ENCODE peak calls at places on chromosomes 6 and 20, in six cellular contexts. One of them, this sample, is unnamed.

GRCh38 chr20:49052334-49052733 is 6.2 kb downstream of the CSE1L start:
- DNase-seq in body of pancreas: no peak
- DNase-seq in ovary: no peak
- DNase-seq in Ammon's horn: peak
- DNase-seq in activated naive CD4-positive, alpha-beta T cell treated with Interleukin-2 at 50 U/mL for 16 hours: no peak
- DNase-seq in breast epithelium: no peak
- DNase-seq in this sample: no peak

GRCh38 chr20:24098886-24099285 is 110.3 kb upstream of the GGTLC1 start:
- DNase-seq in body of pancreas: no peak
- DNase-seq in ovary: peak
- DNase-seq in Ammon's horn: no peak
- DNase-seq in activated naive CD4-positive, alpha-beta T cell treated with Interleukin-2 at 50 U/mL for 16 hours: no peak
- DNase-seq in breast epithelium: no peak
- DNase-seq in this sample: no peak

GRCh38 chr6:126182650-126183311 is 157.1 kb upstream of the CENPW start:
- DNase-seq in body of pancreas: no peak
- DNase-seq in ovary: no peak
- DNase-seq in Ammon's horn: no peak
- DNase-seq in activated naive CD4-positive, alpha-beta T cell treated with Interleukin-2 at 50 U/mL for 16 hours: no peak
- DNase-seq in breast epithelium: no peak
- DNase-seq in this sample: no peak

GRCh38 chr20:41425180-41425884 is 58.7 kb upstream of the EMILIN3 start:
- DNase-seq in body of pancreas: no peak
- DNase-seq in ovary: no peak
- DNase-seq in Ammon's horn: no peak
- DNase-seq in activated naive CD4-positive, alpha-beta T cell treated with Interleukin-2 at 50 U/mL for 16 hours: no peak
- DNase-seq in breast epithelium: no peak
- DNase-seq in this sample: no peak

GRCh38 chr6:151286192-151286591 is 46.4 kb downstream of the AKAP12 start:
- DNase-seq in body of pancreas: no peak
- DNase-seq in ovary: peak
- DNase-seq in Ammon's horn: no peak
- DNase-seq in activated naive CD4-positive, alpha-beta T cell treated with Interleukin-2 at 50 U/mL for 16 hours: no peak
- DNase-seq in breast epithelium: no peak
- DNase-seq in this sample: no peak

GRCh38 chr6:63573899-63574553 is 1.7 kb downstream of the LOC128125822 start:
- DNase-seq in body of pancreas: peak
- DNase-seq in ovary: peak
- DNase-seq in Ammon's horn: no peak
- DNase-seq in activated naive CD4-positive, alpha-beta T cell treated with Interleukin-2 at 50 U/mL for 16 hours: peak
- DNase-seq in breast epithelium: no peak
- DNase-seq in this sample: no peak

GRCh38 chr6:138891255-138891986 is 95.5 kb downstream of the ECT2L start:
- DNase-seq in body of pancreas: no peak
- DNase-seq in ovary: no peak
- DNase-seq in Ammon's horn: no peak
- DNase-seq in activated naive CD4-positive, alpha-beta T cell treated with Interleukin-2 at 50 U/mL for 16 hours: no peak
- DNase-seq in breast epithelium: no peak
- DNase-seq in this sample: no peak

GRCh38 chr6:14889172-14889571 is 356.7 kb upstream of the JARID2 start:
- DNase-seq in body of pancreas: no peak
- DNase-seq in ovary: no peak
- DNase-seq in Ammon's horn: no peak
- DNase-seq in activated naive CD4-positive, alpha-beta T cell treated with Interleukin-2 at 50 U/mL for 16 hours: no peak
- DNase-seq in breast epithelium: no peak
- DNase-seq in this sample: no peak

GRCh38 chr20:45017281-45017680 is 51.0 kb downstream of the STK4 start:
- DNase-seq in body of pancreas: no peak
- DNase-seq in ovary: no peak
- DNase-seq in Ammon's horn: no peak
- DNase-seq in activated naive CD4-positive, alpha-beta T cell treated with Interleukin-2 at 50 U/mL for 16 hours: no peak
- DNase-seq in breast epithelium: no peak
- DNase-seq in this sample: no peak

GRCh38 chr20:21315138-21315537 is 12.0 kb downstream of the XRN2 start:
- DNase-seq in body of pancreas: no peak
- DNase-seq in ovary: no peak
- DNase-seq in Ammon's horn: no peak
- DNase-seq in activated naive CD4-positive, alpha-beta T cell treated with Interleukin-2 at 50 U/mL for 16 hours: peak
- DNase-seq in breast epithelium: no peak
- DNase-seq in this sample: no peak

GRCh38 chr20:62511915-62512610 is 36.3 kb upstream of the GATA5 start:
- DNase-seq in body of pancreas: no peak
- DNase-seq in ovary: no peak
- DNase-seq in Ammon's horn: no peak
- DNase-seq in activated naive CD4-positive, alpha-beta T cell treated with Interleukin-2 at 50 U/mL for 16 hours: no peak
- DNase-seq in breast epithelium: no peak
- DNase-seq in this sample: no peak

GRCh38 chr6:96816182-96816888 is 20.9 kb downstream of the GPR63 start:
- DNase-seq in body of pancreas: no peak
- DNase-seq in ovary: no peak
- DNase-seq in Ammon's horn: no peak
- DNase-seq in activated naive CD4-positive, alpha-beta T cell treated with Interleukin-2 at 50 U/mL for 16 hours: no peak
- DNase-seq in breast epithelium: no peak
- DNase-seq in this sample: no peak

GRCh38 chr6:109303149-109303548 is 79.1 kb downstream of the CD164 start:
- DNase-seq in body of pancreas: no peak
- DNase-seq in ovary: no peak
- DNase-seq in Ammon's horn: no peak
- DNase-seq in activated naive CD4-positive, alpha-beta T cell treated with Interleukin-2 at 50 U/mL for 16 hours: no peak
- DNase-seq in breast epithelium: no peak
- DNase-seq in this sample: no peak

GRCh38 chr6:143629104-143630080 is 48.4 kb upstream of the PHACTR2 start:
- DNase-seq in body of pancreas: no peak
- DNase-seq in ovary: no peak
- DNase-seq in Ammon's horn: peak
- DNase-seq in activated naive CD4-positive, alpha-beta T cell treated with Interleukin-2 at 50 U/mL for 16 hours: no peak
- DNase-seq in breast epithelium: no peak
- DNase-seq in this sample: no peak

GRCh38 chr6:92364948-92365386 is 1054.4 kb downstream of the EPHA7 start:
- DNase-seq in body of pancreas: no peak
- DNase-seq in ovary: no peak
- DNase-seq in Ammon's horn: no peak
- DNase-seq in activated naive CD4-positive, alpha-beta T cell treated with Interleukin-2 at 50 U/mL for 16 hours: no peak
- DNase-seq in breast epithelium: no peak
- DNase-seq in this sample: no peak

GRCh38 chr20:52683761-52684160 is 288.4 kb upstream of the TSHZ2 start:
- DNase-seq in body of pancreas: no peak
- DNase-seq in ovary: no peak
- DNase-seq in Ammon's horn: no peak
- DNase-seq in activated naive CD4-positive, alpha-beta T cell treated with Interleukin-2 at 50 U/mL for 16 hours: no peak
- DNase-seq in breast epithelium: no peak
- DNase-seq in this sample: no peak

GRCh38 chr20:46022411-46023147 is 6.4 kb upstream of the SLC12A5 start:
- DNase-seq in body of pancreas: peak
- DNase-seq in ovary: peak
- DNase-seq in Ammon's horn: peak
- DNase-seq in activated naive CD4-positive, alpha-beta T cell treated with Interleukin-2 at 50 U/mL for 16 hours: peak
- DNase-seq in breast epithelium: no peak
- DNase-seq in this sample: peak

GRCh38 chr6:13229205-13230085 is 98.9 kb downstream of the TBC1D7 start:
- DNase-seq in body of pancreas: no peak
- DNase-seq in ovary: no peak
- DNase-seq in Ammon's horn: no peak
- DNase-seq in activated naive CD4-positive, alpha-beta T cell treated with Interleukin-2 at 50 U/mL for 16 hours: no peak
- DNase-seq in breast epithelium: no peak
- DNase-seq in this sample: no peak

GRCh38 chr6:7758456-7758855 is 32.6 kb downstream of the BMP6 start:
- DNase-seq in body of pancreas: no peak
- DNase-seq in ovary: no peak
- DNase-seq in Ammon's horn: no peak
- DNase-seq in activated naive CD4-positive, alpha-beta T cell treated with Interleukin-2 at 50 U/mL for 16 hours: no peak
- DNase-seq in breast epithelium: no peak
- DNase-seq in this sample: no peak

GRCh38 chr6:129686941-129687627 is 22.9 kb downstream of the ARHGAP18 start:
- DNase-seq in body of pancreas: no peak
- DNase-seq in ovary: no peak
- DNase-seq in Ammon's horn: peak
- DNase-seq in activated naive CD4-positive, alpha-beta T cell treated with Interleukin-2 at 50 U/mL for 16 hours: peak
- DNase-seq in breast epithelium: no peak
- DNase-seq in this sample: no peak

GRCh38 chr6:53831956-53832660 is 37.3 kb downstream of the LRRC1 start:
- DNase-seq in body of pancreas: no peak
- DNase-seq in ovary: no peak
- DNase-seq in Ammon's horn: no peak
- DNase-seq in activated naive CD4-positive, alpha-beta T cell treated with Interleukin-2 at 50 U/mL for 16 hours: no peak
- DNase-seq in breast epithelium: no peak
- DNase-seq in this sample: no peak

GRCh38 chr6:110781522-110782200 is 33.6 kb downstream of the CDK19 start:
- DNase-seq in body of pancreas: no peak
- DNase-seq in ovary: no peak
- DNase-seq in Ammon's horn: no peak
- DNase-seq in activated naive CD4-positive, alpha-beta T cell treated with Interleukin-2 at 50 U/mL for 16 hours: no peak
- DNase-seq in breast epithelium: no peak
- DNase-seq in this sample: no peak

GRCh38 chr6:45537539-45537938 is 159.8 kb upstream of the SUPT3H start:
- DNase-seq in body of pancreas: no peak
- DNase-seq in ovary: no peak
- DNase-seq in Ammon's horn: no peak
- DNase-seq in activated naive CD4-positive, alpha-beta T cell treated with Interleukin-2 at 50 U/mL for 16 hours: no peak
- DNase-seq in breast epithelium: no peak
- DNase-seq in this sample: no peak

GRCh38 chr6:20211037-20211940 is 980 bp downstream of the MBOAT1 start:
- DNase-seq in body of pancreas: peak
- DNase-seq in ovary: no peak
- DNase-seq in Ammon's horn: no peak
- DNase-seq in activated naive CD4-positive, alpha-beta T cell treated with Interleukin-2 at 50 U/mL for 16 hours: no peak
- DNase-seq in breast epithelium: no peak
- DNase-seq in this sample: no peak

GRCh38 chr20:8360035-8360434 is 228.0 kb downstream of the PLCB1 start:
- DNase-seq in body of pancreas: no peak
- DNase-seq in ovary: no peak
- DNase-seq in Ammon's horn: no peak
- DNase-seq in activated naive CD4-positive, alpha-beta T cell treated with Interleukin-2 at 50 U/mL for 16 hours: no peak
- DNase-seq in breast epithelium: no peak
- DNase-seq in this sample: no peak

GRCh38 chr6:30399390-30400058 is 54.6 kb downstream of the RPP21 start:
- DNase-seq in body of pancreas: no peak
- DNase-seq in ovary: no peak
- DNase-seq in Ammon's horn: no peak
- DNase-seq in activated naive CD4-positive, alpha-beta T cell treated with Interleukin-2 at 50 U/mL for 16 hours: no peak
- DNase-seq in breast epithelium: no peak
- DNase-seq in this sample: no peak

GRCh38 chr6:31304683-31305082 is 32.8 kb upstream of the HLA-C start:
- DNase-seq in body of pancreas: no peak
- DNase-seq in ovary: no peak
- DNase-seq in Ammon's horn: no peak
- DNase-seq in activated naive CD4-positive, alpha-beta T cell treated with Interleukin-2 at 50 U/mL for 16 hours: no peak
- DNase-seq in breast epithelium: no peak
- DNase-seq in this sample: no peak